ENCODE peak calls at places on chromosomes 11 and 22, in seven cellular contexts. T, D, P, N, E, S and L are unnamed samples.

GRCh38 chr22:34283844-34284243 is 363.6 kb upstream of the LARGE1 start:
- DNase-seq in T (no peak), D (no peak), P (no peak), N (no peak), E (no peak), S (no peak), L (no peak)

GRCh38 chr11:9688716-9689511 is 25.0 kb downstream of the SWAP70 start:
- DNase-seq in T (no peak), D (no peak), P (peak; percentile 57), N (no peak), E (peak; percentile 5), S (no peak), L (no peak)

GRCh38 chr22:50674127-50674493 is 1.5 kb downstream of the SHANK3 start:
- DNase-seq in T (no peak), D (no peak), P (no peak), N (no peak), E (no peak), S (no peak), L (no peak)

GRCh38 chr11:118876261-118876660 is 7.4 kb upstream of the CXCR5 start:
- DNase-seq in T (no peak), D (no peak), P (no peak), N (no peak), E (no peak), S (no peak), L (no peak)

GRCh38 chr11:94597896-94598295 is 30.7 kb downstream of the PIWIL4 start:
- DNase-seq in T (no peak), D (peak; percentile 15), P (no peak), N (no peak), E (no peak), S (no peak), L (no peak)

GRCh38 chr11:117314840-117315239 is 1.2 kb downstream of the BACE1 start:
- DNase-seq in T (no peak), D (peak; percentile 21), P (no peak), N (no peak), E (no peak), S (no peak), L (no peak)

GRCh38 chr11:101745756-101746155 is 161.9 kb upstream of the TRPC6 start:
- DNase-seq in T (no peak), D (no peak), P (no peak), N (no peak), E (no peak), S (no peak), L (no peak)

GRCh38 chr22:17587631-17588030 is 24.3 kb downstream of the SLC25A18 start:
- DNase-seq in T (no peak), D (no peak), P (no peak), N (no peak), E (no peak), S (no peak), L (no peak)

GRCh38 chr22:37801946-37802309 is 5.8 kb upstream of the GCAT start:
- DNase-seq in T (no peak), D (no peak), P (no peak), N (no peak), E (no peak), S (no peak), L (no peak)

GRCh38 chr22:31343235-31344191 is 2.6 kb downstream of the PATZ1 start:
- DNase-seq in T (no peak), D (peak; percentile 66), P (no peak), N (peak; percentile 90), E (peak; percentile 32), S (peak; percentile 81), L (no peak)

GRCh38 chr11:13685461-13686108 is 17.1 kb downstream of the FAR1 start:
- DNase-seq in T (no peak), D (no peak), P (no peak), N (no peak), E (no peak), S (no peak), L (no peak)

GRCh38 chr11:95299078-95299611 is 68.1 kb upstream of the SESN3 start:
- DNase-seq in T (peak; percentile 21), D (peak; percentile 34), P (no peak), N (no peak), E (no peak), S (peak; percentile 37), L (no peak)

GRCh38 chr11:83693279-83693992 is 407.3 kb upstream of the CCDC90B start:
- DNase-seq in T (no peak), D (no peak), P (no peak), N (no peak), E (no peak), S (no peak), L (no peak)

GRCh38 chr11:47595029-47595428 is 818 bp upstream of the C1QTNF4 start:
- DNase-seq in T (no peak), D (no peak), P (no peak), N (no peak), E (no peak), S (no peak), L (peak; percentile 61)

GRCh38 chr11:124760205-124760652 is 1.9 kb downstream of the ESAM start:
- DNase-seq in T (no peak), D (no peak), P (no peak), N (no peak), E (no peak), S (no peak), L (no peak)

GRCh38 chr11:87239001-87239400 is 201.3 kb downstream of the TMEM135 start:
- DNase-seq in T (no peak), D (no peak), P (no peak), N (no peak), E (no peak), S (no peak), L (no peak)

GRCh38 chr11:63667993-63668392 is 3.2 kb downstream of the ATL3 start:
- DNase-seq in T (no peak), D (no peak), P (no peak), N (no peak), E (no peak), S (no peak), L (no peak)

GRCh38 chr22:46734830-46735453 is 3.1 kb downstream of the CERK start:
- DNase-seq in T (no peak), D (no peak), P (peak; percentile 17), N (no peak), E (no peak), S (no peak), L (peak; percentile 72)

GRCh38 chr11:27402450-27402849 is 39.4 kb upstream of the CCDC34 start:
- DNase-seq in T (no peak), D (no peak), P (no peak), N (no peak), E (no peak), S (no peak), L (no peak)

GRCh38 chr11:69241075-69241740 is 52.7 kb upstream of the MYEOV start:
- DNase-seq in T (no peak), D (no peak), P (no peak), N (peak; percentile 9), E (no peak), S (no peak), L (no peak)

GRCh38 chr22:37661160-37661924 is 2.8 kb downstream of the PDXP start:
- DNase-seq in T (peak; percentile 20), D (peak; percentile 20), P (no peak), N (no peak), E (no peak), S (no peak), L (no peak)

GRCh38 chr11:128624269-128625170 is 37.2 kb upstream of the ETS1 start:
- DNase-seq in T (no peak), D (no peak), P (no peak), N (no peak), E (no peak), S (no peak), L (no peak)

GRCh38 chr11:115706735-115707134 is 202.5 kb upstream of the CADM1 start:
- DNase-seq in T (no peak), D (no peak), P (no peak), N (no peak), E (no peak), S (no peak), L (no peak)

GRCh38 chr11:13603661-13604060 is 64.8 kb upstream of the FAR1 start:
- DNase-seq in T (no peak), D (no peak), P (no peak), N (no peak), E (no peak), S (no peak), L (no peak)

GRCh38 chr11:123406441-123407123 is 23.5 kb upstream of the GRAMD1B start:
- DNase-seq in T (no peak), D (no peak), P (no peak), N (no peak), E (no peak), S (no peak), L (no peak)

GRCh38 chr11:10326080-10326964 is 21.4 kb downstream of the ADM start:
- DNase-seq in T (no peak), D (peak; percentile 49), P (no peak), N (peak; percentile 61), E (no peak), S (no peak), L (peak; percentile 55)

GRCh38 chr11:107370390-107370789 is 87.2 kb downstream of the CWF19L2 start:
- DNase-seq in T (no peak), D (no peak), P (no peak), N (no peak), E (no peak), S (no peak), L (no peak)

GRCh38 chr11:128174465-128175101 is 412.8 kb downstream of the ETS1 start:
- DNase-seq in T (no peak), D (no peak), P (no peak), N (no peak), E (no peak), S (no peak), L (no peak)

GRCh38 chr22:36183446-36183845 is 18.2 kb downstream of the APOL4 start:
- DNase-seq in T (no peak), D (no peak), P (no peak), N (no peak), E (no peak), S (no peak), L (no peak)

GRCh38 chr11:61486004-61486615 is 22.4 kb upstream of the LRRC10B start:
- DNase-seq in T (no peak), D (no peak), P (no peak), N (no peak), E (no peak), S (no peak), L (no peak)

GRCh38 chr11:77195071-77195705 is 67.1 kb downstream of the MYO7A start:
- DNase-seq in T (no peak), D (no peak), P (no peak), N (no peak), E (no peak), S (no peak), L (peak; percentile 39)

GRCh38 chr11:118688851-118689502 is 9.5 kb upstream of the TREH start:
- DNase-seq in T (no peak), D (no peak), P (no peak), N (no peak), E (no peak), S (no peak), L (no peak)

GRCh38 chr22:23181763-23182288 is 1.5 kb downstream of the BCR start:
- DNase-seq in T (no peak), D (no peak), P (no peak), N (no peak), E (peak; percentile 9), S (no peak), L (no peak)

GRCh38 chr11:19380375-19380774 is 139.6 kb upstream of the E2F8 start:
- DNase-seq in T (no peak), D (no peak), P (no peak), N (no peak), E (no peak), S (no peak), L (no peak)